ENCODE peak calls at places on chromosomes 3 and 15, in six cellular contexts. W is SW480, G is RWPE1, Q is nucleus accumbens, B is iris pigment epithelial cell, C is HTR-8/SVneo. H is an unnamed sample.

GRCh38 chr3:8712045-8712870 is 21.3 kb upstream of the CAV3 start:
- DNase-seq in W (peak), G (peak), Q (no peak), B (no peak), C (no peak), H (peak)

GRCh38 chr15:39881790-39882189 is 38.3 kb downstream of the GPR176 start:
- DNase-seq in W (no peak), G (no peak), Q (no peak), B (no peak), C (no peak), H (no peak)

GRCh38 chr3:73603771-73604171 is 21.0 kb downstream of the PDZRN3 start:
- DNase-seq in W (no peak), G (no peak), Q (no peak), B (no peak), C (no peak), H (no peak)

GRCh38 chr3:57983734-57984518 is 24.3 kb upstream of the FLNB start:
- DNase-seq in W (peak), G (peak), Q (no peak), B (peak), C (peak), H (peak)

GRCh38 chr3:4904801-4905695 is 74.2 kb upstream of the BHLHE40 start:
- DNase-seq in W (no peak), G (peak), Q (no peak), B (peak), C (no peak), H (peak)

GRCh38 chr3:101531473-101532086 is 18.6 kb upstream of the SENP7 start:
- DNase-seq in W (no peak), G (no peak), Q (no peak), B (no peak), C (peak), H (no peak)

GRCh38 chr15:85498471-85498870 is 118.1 kb downstream of the AKAP13 start:
- DNase-seq in W (peak), G (no peak), Q (no peak), B (no peak), C (no peak), H (no peak)

GRCh38 chr3:160099855-160100254 is 111.2 kb downstream of the IL12A start:
- DNase-seq in W (no peak), G (no peak), Q (no peak), B (no peak), C (no peak), H (no peak)

GRCh38 chr3:21750291-21750690 is 719 bp downstream of the ZNF385D start:
- DNase-seq in W (no peak), G (no peak), Q (no peak), B (peak), C (no peak), H (peak)

GRCh38 chr15:42728562-42728961 is 8.4 kb downstream of the CDAN1 start:
- DNase-seq in W (no peak), G (no peak), Q (no peak), B (no peak), C (no peak), H (no peak)

GRCh38 chr3:123432832-123433523 is 15.9 kb downstream of the ADCY5 start:
- DNase-seq in W (no peak), G (no peak), Q (no peak), B (no peak), C (no peak), H (no peak)

GRCh38 chr3:41836360-41837134 is 125.4 kb downstream of the ULK4 start:
- DNase-seq in W (no peak), G (no peak), Q (no peak), B (no peak), C (no peak), H (no peak)

GRCh38 chr15:77998592-77998991 is 78.9 kb downstream of the TBC1D2B start:
- DNase-seq in W (no peak), G (no peak), Q (no peak), B (no peak), C (no peak), H (no peak)

GRCh38 chr15:78063966-78064365 is 13.5 kb downstream of the TBC1D2B start:
- DNase-seq in W (no peak), G (no peak), Q (no peak), B (no peak), C (no peak), H (no peak)

GRCh38 chr3:46729038-46729437 is 11.4 kb upstream of the PRSS50 start:
- DNase-seq in W (no peak), G (no peak), Q (no peak), B (no peak), C (no peak), H (no peak)

GRCh38 chr3:167406876-167407492 is 26.9 kb upstream of the ZBBX start:
- DNase-seq in W (peak), G (peak), Q (peak), B (peak), C (peak), H (peak)

GRCh38 chr3:18122264-18122663 is 302.9 kb downstream of the SATB1 start:
- DNase-seq in W (peak), G (no peak), Q (no peak), B (no peak), C (no peak), H (peak)

GRCh38 chr15:80581976-80582375 is 113.1 kb upstream of the ABHD17C start:
- DNase-seq in W (no peak), G (peak), Q (no peak), B (peak), C (no peak), H (peak)

GRCh38 chr3:45437388-45437787 is 49.0 kb downstream of the LARS2 start:
- DNase-seq in W (no peak), G (no peak), Q (no peak), B (peak), C (no peak), H (no peak)

GRCh38 chr3:11014752-11015151 is 22.2 kb downstream of the SLC6A1 start:
- DNase-seq in W (no peak), G (no peak), Q (no peak), B (no peak), C (no peak), H (no peak)

GRCh38 chr3:35537265-35537664 is 102.1 kb upstream of the ARPP21 start:
- DNase-seq in W (peak), G (no peak), Q (no peak), B (no peak), C (no peak), H (no peak)

GRCh38 chr3:29503969-29504368 is 223.1 kb downstream of the RBMS3 start:
- DNase-seq in W (no peak), G (no peak), Q (no peak), B (peak), C (no peak), H (no peak)

GRCh38 chr3:187005827-187006481 is 75.6 kb downstream of the ST6GAL1 start:
- DNase-seq in W (no peak), G (no peak), Q (no peak), B (no peak), C (no peak), H (no peak)

GRCh38 chr3:47577583-47578118 is 1.0 kb downstream of the CSPG5 start:
- DNase-seq in W (no peak), G (no peak), Q (no peak), B (no peak), C (no peak), H (no peak)

GRCh38 chr15:78716651-78717050 is 75.6 kb upstream of the CHRNB4 start:
- DNase-seq in W (peak), G (no peak), Q (no peak), B (peak), C (no peak), H (peak)

GRCh38 chr15:80562033-80562432 is 133.1 kb upstream of the ABHD17C start:
- DNase-seq in W (no peak), G (no peak), Q (no peak), B (peak), C (no peak), H (no peak)

GRCh38 chr15:79640206-79640605 is 208.1 kb downstream of the MINAR1 start:
- DNase-seq in W (peak), G (peak), Q (no peak), B (peak), C (peak), H (peak)

GRCh38 chr15:85414495-85414894 is 34.1 kb downstream of the AKAP13 start:
- DNase-seq in W (peak), G (no peak), Q (no peak), B (peak), C (no peak), H (peak)

GRCh38 chr3:124841517-124841916 is 45.6 kb downstream of the ITGB5 start:
- DNase-seq in W (no peak), G (no peak), Q (no peak), B (no peak), C (no peak), H (no peak)